ENCODE peak calls at places on chromosomes 2 and 18, in ten cellular contexts. H is fibroblast of lung; K is CD4-positive, alpha-beta memory T cell; A is kidney; U is SJSA1; J is effector memory CD4-positive, alpha-beta T cell; S is iPS DF 6.9; I is heart right ventricle; G is tibial artery; X is upper lobe of right lung. M is an unnamed sample.

GRCh38 chr2:10532631-10533101 is 84.5 kb upstream of the ODC1 start:
- DNase-seq in H (no peak), K (no peak), A (peak; percentile 84), U (no peak), J (no peak), S (no peak), I (no peak), G (no peak), X (no peak), M (peak; percentile 22)

GRCh38 chr2:151357359-151357758 is at the start of gene TNFAIP6:
- DNase-seq in H (peak; percentile 98), K (no peak), A (no peak), U (no peak), J (no peak), S (no peak), I (peak; percentile 33), G (peak; percentile 34), X (no peak), M (no peak)

GRCh38 chr2:41716497-41716896 is 331.3 kb upstream of the PKDCC start:
- DNase-seq in H (no peak), K (no peak), A (no peak), U (no peak), J (no peak), S (no peak), I (no peak), G (no peak), X (no peak), M (no peak)

GRCh38 chr2:73291093-73291460 is 2.3 kb downstream of the EGR4 start:
- DNase-seq in H (peak; percentile 54), K (peak; percentile 61), A (peak; percentile 86), U (peak; percentile 50), J (peak; percentile 24), S (no peak), I (peak; percentile 47), G (no peak), X (peak; percentile 73), M (peak; percentile 18)

GRCh38 chr18:10122116-10122515 is 208.3 kb downstream of the VAPA start:
- DNase-seq in H (peak; percentile 79), K (no peak), A (no peak), U (no peak), J (no peak), S (no peak), I (no peak), G (no peak), X (no peak), M (no peak)

GRCh38 chr2:195561205-195562032 is 95.6 kb upstream of the SLC39A10 start:
- DNase-seq in H (peak; percentile 96), K (no peak), A (no peak), U (no peak), J (no peak), S (no peak), I (no peak), G (no peak), X (no peak), M (no peak)

GRCh38 chr2:68806511-68807109 is 64.6 kb downstream of the BMP10 start:
- DNase-seq in H (peak; percentile 89), K (no peak), A (peak; percentile 79), U (peak; percentile 71), J (no peak), S (no peak), I (no peak), G (no peak), X (no peak), M (no peak)

GRCh38 chr2:64342195-64343099 is 111.5 kb upstream of the LGALSL start:
- DNase-seq in H (no peak), K (no peak), A (no peak), U (no peak), J (no peak), S (no peak), I (no peak), G (no peak), X (no peak), M (no peak)

GRCh38 chr18:12960846-12961397 is 13.1 kb downstream of the SEH1L start:
- DNase-seq in H (peak; percentile 59), K (no peak), A (no peak), U (no peak), J (no peak), S (no peak), I (no peak), G (no peak), X (no peak), M (no peak)

GRCh38 chr2:216932806-216933579 is 73.1 kb upstream of the TNP1 start:
- DNase-seq in H (no peak), K (no peak), A (no peak), U (no peak), J (no peak), S (no peak), I (no peak), G (no peak), X (no peak), M (no peak)

GRCh38 chr18:7856733-7857132 is 289.6 kb downstream of the PTPRM start:
- DNase-seq in H (no peak), K (no peak), A (no peak), U (no peak), J (no peak), S (no peak), I (no peak), G (no peak), X (no peak), M (no peak)

GRCh38 chr2:45812039-45812500 is 160.6 kb downstream of the PRKCE start:
- DNase-seq in H (peak; percentile 80), K (no peak), A (no peak), U (no peak), J (no peak), S (no peak), I (no peak), G (no peak), X (no peak), M (no peak)

GRCh38 chr2:241036397-241036963 is 38.1 kb downstream of the SNED1 start:
- DNase-seq in H (peak; percentile 32), K (peak; percentile 94), A (peak; percentile 86), U (peak; percentile 89), J (peak; percentile 57), S (no peak), I (no peak), G (no peak), X (peak; percentile 75), M (no peak)

GRCh38 chr2:206392118-206392517 is 51.2 kb upstream of the ADAM23 start:
- DNase-seq in H (peak; percentile 56), K (no peak), A (no peak), U (no peak), J (no peak), S (peak; percentile 29), I (no peak), G (no peak), X (no peak), M (peak; percentile 7)

GRCh38 chr18:51037230-51037629 is 7.2 kb downstream of the SMAD4 start:
- DNase-seq in H (no peak), K (no peak), A (no peak), U (no peak), J (no peak), S (no peak), I (no peak), G (no peak), X (no peak), M (no peak)
- H3K4me1 ChIP-seq in H (no peaks in the 10 kb centered on the region), K (peaks cover 95% of the 10 kb centered on the region), A (peaks cover 28% of the 10 kb centered on the region), U (no peaks in the 10 kb centered on the region), J (peaks cover 25% of the 10 kb centered on the region), S (peaks cover 2% of the 10 kb centered on the region), I (peaks cover 99% of the 10 kb centered on the region), G (peaks cover 100% of the 10 kb centered on the region), X (peaks cover 78% of the 10 kb centered on the region), M (peaks cover 32% of the 10 kb centered on the region)

DNA sequence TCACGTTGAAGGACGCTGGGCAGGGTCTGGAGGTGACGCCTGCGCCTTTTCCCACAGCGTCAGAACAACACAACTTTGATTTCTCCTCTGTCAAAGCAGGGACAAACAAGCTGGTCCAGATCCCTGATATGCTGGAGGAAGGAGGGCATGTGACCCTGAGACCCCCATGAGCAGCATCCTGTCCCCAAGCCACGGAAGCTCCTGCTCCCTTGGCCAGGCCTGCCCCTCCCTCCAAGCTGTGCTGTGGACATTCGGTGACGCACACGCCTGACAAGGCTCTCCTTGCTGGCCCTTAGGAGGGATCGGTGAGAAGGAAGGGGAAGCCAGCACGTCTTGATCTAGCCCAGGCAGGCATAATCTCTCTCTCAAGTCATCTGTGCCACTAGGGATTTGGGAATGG is 11.3 kb downstream of the MLPH start:
- DNase-seq in H (no peak), K (no peak), A (peak; percentile 30), U (no peak), J (no peak), S (no peak), I (no peak), G (no peak), X (peak; percentile 61), M (no peak)
- H3K4me1 ChIP-seq in H (peaks cover 21% of the 10 kb centered on the region), K (no peaks in the 10 kb centered on the region), A (no peaks in the 10 kb centered on the region), U (peaks cover 32% of the 10 kb centered on the region), J (no peaks in the 10 kb centered on the region), S (no peaks in the 10 kb centered on the region), I (no peaks in the 10 kb centered on the region), G (peaks cover 12% of the 10 kb centered on the region), X (peaks cover 44% of the 10 kb centered on the region), M (no peaks in the 10 kb centered on the region)

GRCh38 chr2:16662440-16662839 is 3.2 kb downstream of the CYRIA start:
- DNase-seq in H (peak; percentile 41), K (no peak), A (no peak), U (no peak), J (no peak), S (no peak), I (no peak), G (peak; percentile 54), X (no peak), M (no peak)
- H3K4me1 ChIP-seq in H (peaks cover 17% of the 10 kb centered on the region), K (peaks cover 9% of the 10 kb centered on the region), A (peaks cover 12% of the 10 kb centered on the region), U (peaks cover 8% of the 10 kb centered on the region), J (peaks cover 10% of the 10 kb centered on the region), S (peaks cover 2% of the 10 kb centered on the region), I (peaks cover 57% of the 10 kb centered on the region), G (peaks cover 31% of the 10 kb centered on the region), X (peaks cover 63% of the 10 kb centered on the region), M (peaks cover 4% of the 10 kb centered on the region)

GRCh38 chr2:171088057-171088834 is 72.4 kb downstream of the TLK1 start:
- DNase-seq in H (no peak), K (no peak), A (no peak), U (no peak), J (no peak), S (no peak), I (no peak), G (no peak), X (no peak), M (no peak)

GRCh38 chr2:171087547-171087946 is 73.1 kb downstream of the TLK1 start:
- DNase-seq in H (no peak), K (peak; percentile 28), A (no peak), U (no peak), J (no peak), S (no peak), I (no peak), G (no peak), X (no peak), M (no peak)

GRCh38 chr2:171086352-171087290 is 74.1 kb downstream of the TLK1 start:
- DNase-seq in H (peak; percentile 73), K (peak; percentile 71), A (no peak), U (peak; percentile 55), J (peak; percentile 11), S (peak; percentile 54), I (peak; percentile 21), G (no peak), X (no peak), M (peak; percentile 32)

GRCh38 chr2:171084128-171084527 is 76.6 kb downstream of the TLK1 start:
- DNase-seq in H (no peak), K (no peak), A (no peak), U (no peak), J (no peak), S (no peak), I (no peak), G (no peak), X (no peak), M (no peak)

DNA sequence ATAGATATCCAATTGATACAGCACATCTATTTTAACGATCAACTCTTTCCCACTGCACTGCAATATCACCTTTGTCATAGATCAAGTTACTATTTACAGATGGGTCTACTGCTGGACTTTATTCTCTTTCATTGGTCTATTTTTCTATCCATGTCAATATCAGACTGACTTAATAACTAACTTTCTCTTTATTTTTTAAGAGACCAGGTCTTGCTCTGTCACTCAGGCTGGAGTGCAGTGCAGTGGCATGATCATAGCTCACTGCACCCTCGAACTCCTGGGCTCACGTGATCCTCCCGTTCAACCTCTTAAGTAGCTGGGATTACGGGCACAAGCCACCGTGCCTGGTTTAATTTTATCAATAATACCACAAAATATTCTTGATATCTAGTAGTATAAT is 71.2 kb downstream of the TLK1 start:
- DNase-seq in H (no peak), K (no peak), A (no peak), U (no peak), J (no peak), S (no peak), I (no peak), G (no peak), X (no peak), M (no peak)
- H3K4me1 ChIP-seq in H (no peaks in the 10 kb centered on the region), K (peaks cover 51% of the 10 kb centered on the region), A (peaks cover 2% of the 10 kb centered on the region), U (peaks cover 7% of the 10 kb centered on the region), J (peaks cover 4% of the 10 kb centered on the region), S (peaks cover 1% of the 10 kb centered on the region), I (peaks cover 13% of the 10 kb centered on the region), G (peaks cover 24% of the 10 kb centered on the region), X (peaks cover 6% of the 10 kb centered on the region), M (no peaks in the 10 kb centered on the region)

M was measured in DND-41.